ENCODE peak calls at places on chromosomes 12 and 14, in four cellular contexts. One of them, this sample, is unnamed.

GRCh38 chr12:53344487-53344823 is 8.3 kb upstream of the SP7 start:
- DNase-seq in mesenchymal stem cell: no peak
- DNase-seq in IMR-90: no peak
- DNase-seq in H9: no peak
- DNase-seq in this sample: no peak

GRCh38 chr12:121861549-121862254 is 3.0 kb upstream of the HPD start:
- DNase-seq in H9: no peak
- DNase-seq in IMR-90: peak; percentile 38
- DNase-seq in mesenchymal stem cell: peak; percentile 69
- DNase-seq in this sample: no peak

GRCh38 chr14:51400142-51400541 is 160.1 kb downstream of the TMX1 start:
- DNase-seq in IMR-90: peak; percentile 32
- DNase-seq in mesenchymal stem cell: peak; percentile 51
- DNase-seq in H9: no peak
- DNase-seq in this sample: no peak

GRCh38 chr12:114760151-114760877 is 76.3 kb upstream of the TBX3 start:
- DNase-seq in H9: no peak
- DNase-seq in mesenchymal stem cell: no peak
- DNase-seq in IMR-90: no peak
- DNase-seq in this sample: peak; percentile 97

GRCh38 chr12:41101821-41102220 is 86.3 kb upstream of the PDZRN4 start:
- DNase-seq in mesenchymal stem cell: no peak
- DNase-seq in IMR-90: no peak
- DNase-seq in H9: no peak
- DNase-seq in this sample: no peak

GRCh38 chr12:241266-241665 is 21.4 kb downstream of the SLC6A13 start:
- DNase-seq in mesenchymal stem cell: no peak
- DNase-seq in IMR-90: no peak
- DNase-seq in H9: peak; percentile 12
- DNase-seq in this sample: no peak

GRCh38 chr14:58663494-58664111 is 25.8 kb downstream of the DACT1 start:
- DNase-seq in mesenchymal stem cell: peak; percentile 76
- DNase-seq in H9: no peak
- DNase-seq in IMR-90: peak; percentile 90
- DNase-seq in this sample: peak; percentile 96

GRCh38 chr12:53659011-53659551 is 16.8 kb downstream of the ATP5MC2 start:
- DNase-seq in IMR-90: peak; percentile 88
- DNase-seq in H9: no peak
- DNase-seq in mesenchymal stem cell: peak; percentile 52
- DNase-seq in this sample: no peak

GRCh38 chr12:18139254-18139653 is 49.3 kb upstream of the RERGL start:
- DNase-seq in H9: no peak
- DNase-seq in mesenchymal stem cell: no peak
- DNase-seq in IMR-90: no peak
- DNase-seq in this sample: no peak

GRCh38 chr14:87899228-87899627 is 93.8 kb downstream of the GALC start:
- DNase-seq in H9: no peak
- DNase-seq in IMR-90: no peak
- DNase-seq in mesenchymal stem cell: no peak
- DNase-seq in this sample: peak; percentile 73

GRCh38 chr14:52313903-52314481 is at the start of gene PTGER2:
- DNase-seq in mesenchymal stem cell: peak; percentile 95
- DNase-seq in IMR-90: peak; percentile 97
- DNase-seq in H9: peak; percentile 59
- DNase-seq in this sample: peak; percentile 53

GRCh38 chr12:132063491-132063890 is 80.6 kb downstream of the DDX51 start:
- DNase-seq in mesenchymal stem cell: no peak
- DNase-seq in H9: no peak
- DNase-seq in IMR-90: no peak
- DNase-seq in this sample: no peak

GRCh38 chr12:11814362-11814761 is 164.9 kb downstream of the ETV6 start:
- DNase-seq in IMR-90: peak; percentile 89
- DNase-seq in H9: no peak
- DNase-seq in mesenchymal stem cell: peak; percentile 84
- DNase-seq in this sample: no peak

GRCh38 chr12:11815397-11815796 is 165.9 kb downstream of the ETV6 start:
- DNase-seq in H9: no peak
- DNase-seq in IMR-90: no peak
- DNase-seq in mesenchymal stem cell: no peak
- DNase-seq in this sample: no peak

GRCh38 chr12:11813422-11813813 is 163.9 kb downstream of the ETV6 start:
- DNase-seq in mesenchymal stem cell: no peak
- DNase-seq in IMR-90: no peak
- DNase-seq in H9: no peak
- DNase-seq in this sample: no peak

GRCh38 chr12:11810962-11811361 is 161.5 kb downstream of the ETV6 start:
- DNase-seq in mesenchymal stem cell: no peak
- DNase-seq in IMR-90: no peak
- DNase-seq in H9: no peak
- DNase-seq in this sample: no peak

GRCh38 chr12:11812558-11813421 is 163.3 kb downstream of the ETV6 start:
- DNase-seq in mesenchymal stem cell: peak; percentile 59
- DNase-seq in IMR-90: peak; percentile 27
- DNase-seq in H9: peak; percentile 72
- DNase-seq in this sample: no peak
- H4K91ac ChIP-seq in mesenchymal stem cell: peak overlapping the region; percentile 89
- H4K91ac ChIP-seq in IMR-90: peak overlapping the region; percentile 58
- H4K91ac ChIP-seq in H9: no peak overlapping the region
- H4K91ac ChIP-seq in this sample: peak overlapping the region; percentile 87

DNA sequence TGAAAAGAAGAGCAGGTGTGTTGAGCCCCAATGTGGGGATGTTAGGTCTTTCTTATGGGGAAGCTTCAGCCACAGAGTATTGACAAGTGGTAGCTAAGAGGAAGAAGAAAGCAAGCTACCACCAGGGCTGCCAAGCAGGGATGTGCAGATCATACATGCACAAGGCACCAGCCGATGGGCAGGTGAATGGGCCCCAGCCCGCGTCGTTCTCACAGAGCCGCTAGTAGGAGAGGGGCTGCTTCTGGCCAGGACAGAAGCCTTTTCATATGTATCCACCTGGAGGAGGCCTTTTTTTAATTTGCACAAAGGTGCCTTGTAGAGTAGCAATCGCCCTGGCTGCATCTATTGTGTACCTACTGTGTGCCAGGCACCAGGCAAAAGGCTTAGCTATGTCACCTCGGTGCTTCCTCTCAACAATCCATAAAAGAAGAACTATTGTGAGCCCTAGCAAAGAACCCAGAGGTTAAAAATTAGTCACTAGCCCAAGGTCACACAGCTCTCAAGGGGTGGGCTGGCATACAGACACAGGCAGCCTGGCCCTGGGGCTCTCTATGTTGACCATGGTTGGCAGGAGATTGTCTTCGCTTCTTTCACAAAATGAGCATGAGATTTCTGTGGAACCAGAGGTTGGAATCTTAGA is 8.2 kb downstream of the NUAK1 start:
- DNase-seq in mesenchymal stem cell: no peak
- DNase-seq in H9: peak; percentile 50
- DNase-seq in IMR-90: no peak
- DNase-seq in this sample: no peak
- H4K91ac ChIP-seq in mesenchymal stem cell: no peak overlapping the region
- H4K91ac ChIP-seq in H9: no peak overlapping the region
- H4K91ac ChIP-seq in IMR-90: no peak overlapping the region
- H4K91ac ChIP-seq in this sample: no peak overlapping the region

GRCh38 chr14:67532998-67533753 is at the start of gene PLEKHH1:
- DNase-seq in IMR-90: peak; percentile 57
- DNase-seq in mesenchymal stem cell: peak; percentile 74
- DNase-seq in H9: peak; percentile 83
- DNase-seq in this sample: peak; percentile 46
- H4K91ac ChIP-seq in IMR-90: no peak within 1 kb of the TSS
- H4K91ac ChIP-seq in mesenchymal stem cell: peak within 1 kb of the TSS; percentile 63
- H4K91ac ChIP-seq in H9: no peak within 1 kb of the TSS
- H4K91ac ChIP-seq in this sample: peak within 1 kb of the TSS; percentile 89

DNA sequence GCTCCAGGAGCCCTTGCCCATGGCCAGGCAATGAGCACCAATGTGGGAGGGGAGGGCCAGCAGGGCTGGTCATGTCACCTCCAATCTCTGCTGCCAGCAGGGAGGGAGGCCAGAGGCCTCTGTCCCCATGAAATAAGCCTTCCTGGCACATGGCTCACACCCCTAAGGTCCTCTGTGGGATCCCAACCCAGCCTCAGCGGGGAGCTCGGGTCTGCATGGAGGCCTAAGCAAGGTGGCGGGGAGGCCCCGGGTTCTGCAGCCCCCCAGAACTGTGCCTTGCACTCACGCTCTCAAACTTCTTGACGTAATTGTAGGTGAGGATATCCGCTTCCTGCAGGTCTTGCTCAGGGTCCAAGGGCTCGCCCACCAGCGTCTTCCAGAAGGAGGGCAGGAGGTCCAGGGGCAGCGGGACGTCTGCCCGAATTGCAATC is 41.7 kb downstream of the TRAFD1 start:
- DNase-seq in H9: no peak
- DNase-seq in mesenchymal stem cell: no peak
- DNase-seq in IMR-90: no peak
- DNase-seq in this sample: no peak
- H4K91ac ChIP-seq in H9: no peak overlapping the region
- H4K91ac ChIP-seq in mesenchymal stem cell: no peak overlapping the region
- H4K91ac ChIP-seq in IMR-90: no peak overlapping the region
- H4K91ac ChIP-seq in this sample: no peak overlapping the region

DNA sequence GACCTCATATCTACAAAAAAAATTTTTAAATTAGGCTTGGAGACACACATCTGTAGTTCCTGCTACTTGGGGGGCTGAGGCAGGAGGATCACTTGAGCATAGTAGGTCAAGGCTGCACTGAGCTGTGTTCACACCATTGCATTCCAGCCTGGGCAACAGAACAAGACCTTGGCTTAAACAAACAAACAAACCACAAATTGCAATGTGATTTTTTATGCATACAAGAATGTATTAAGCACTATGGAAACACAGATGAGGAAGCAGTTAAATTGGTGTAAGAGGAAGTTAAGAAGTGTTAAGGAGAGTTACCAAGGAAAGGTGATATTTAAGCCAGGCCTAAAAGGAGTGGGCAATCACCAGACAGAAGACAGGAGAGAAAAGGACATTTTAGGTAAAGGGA is 83.6 kb upstream of the HECTD1 start:
- DNase-seq in H9: no peak
- DNase-seq in mesenchymal stem cell: peak; percentile 15
- DNase-seq in IMR-90: no peak
- DNase-seq in this sample: no peak
- H4K91ac ChIP-seq in H9: no peak overlapping the region
- H4K91ac ChIP-seq in mesenchymal stem cell: no peak overlapping the region
- H4K91ac ChIP-seq in IMR-90: no peak overlapping the region
- H4K91ac ChIP-seq in this sample: no peak overlapping the region

GRCh38 chr12:47821346-47821706 is 1.6 kb upstream of the HDAC7 start:
- DNase-seq in mesenchymal stem cell: no peak
- DNase-seq in H9: no peak
- DNase-seq in IMR-90: no peak
- DNase-seq in this sample: no peak
- H4K91ac ChIP-seq in mesenchymal stem cell: peak overlapping the region; percentile 86
- H4K91ac ChIP-seq in H9: no peak overlapping the region
- H4K91ac ChIP-seq in IMR-90: peak overlapping the region; percentile 99
- H4K91ac ChIP-seq in this sample: peak overlapping the region; percentile 98

GRCh38 chr12:111168009-111168786 is 200.7 kb downstream of the PHETA1 start:
- DNase-seq in mesenchymal stem cell: no peak
- DNase-seq in H9: no peak
- DNase-seq in IMR-90: no peak
- DNase-seq in this sample: no peak
- H4K91ac ChIP-seq in mesenchymal stem cell: no peak overlapping the region
- H4K91ac ChIP-seq in H9: no peak overlapping the region
- H4K91ac ChIP-seq in IMR-90: no peak overlapping the region
- H4K91ac ChIP-seq in this sample: no peak overlapping the region

GRCh38 chr14:23006544-23007419 is 3.2 kb downstream of the C14orf93 start:
- DNase-seq in H9: peak; percentile 96
- DNase-seq in mesenchymal stem cell: peak; percentile 98
- DNase-seq in IMR-90: peak; percentile 97
- DNase-seq in this sample: peak; percentile 98
- H4K91ac ChIP-seq in H9: peak overlapping the region; percentile 91
- H4K91ac ChIP-seq in mesenchymal stem cell: peak overlapping the region; percentile 84
- H4K91ac ChIP-seq in IMR-90: peak overlapping the region; percentile 98
- H4K91ac ChIP-seq in this sample: peak overlapping the region; percentile 98

GRCh38 chr12:9106610-9107541 is 8.8 kb downstream of the A2M start:
- DNase-seq in mesenchymal stem cell: no peak
- DNase-seq in H9: no peak
- DNase-seq in IMR-90: no peak
- DNase-seq in this sample: no peak
- H4K91ac ChIP-seq in mesenchymal stem cell: no peak overlapping the region
- H4K91ac ChIP-seq in H9: no peak overlapping the region
- H4K91ac ChIP-seq in IMR-90: no peak overlapping the region
- H4K91ac ChIP-seq in this sample: no peak overlapping the region